ENCODE peak calls at places on chromosomes 3 and 15, in nine cellular contexts. H, C, K, N, W, U, R, J and O are unnamed samples.

GRCh38 chr15:76060098-76060989 is 559 bp downstream of the TMEM266 start:
- DNase-seq in H (no peak), C (no peak), K (no peak), N (no peak), W (no peak), U (no peak), R (no peak), J (no peak), O (no peak)

GRCh38 chr3:85572426-85572825 is 613.6 kb downstream of the CADM2 start:
- DNase-seq in H (no peak), C (peak; percentile 27), K (no peak), N (peak; percentile 37), W (no peak), U (no peak), R (no peak), J (no peak), O (no peak)

GRCh38 chr3:80278056-80278455 is 510.3 kb upstream of the ROBO1 start:
- DNase-seq in H (no peak), C (no peak), K (no peak), N (no peak), W (no peak), U (no peak), R (no peak), J (no peak), O (no peak)

GRCh38 chr15:37059051-37059450 is 41.3 kb downstream of the MEIS2 start:
- DNase-seq in H (no peak), C (peak; percentile 85), K (peak; percentile 93), N (peak; percentile 88), W (no peak), U (no peak), R (no peak), J (no peak), O (no peak)

GRCh38 chr3:15979490-15979889 is 181.7 kb upstream of the ANKRD28 start:
- DNase-seq in H (no peak), C (no peak), K (no peak), N (peak; percentile 9), W (no peak), U (no peak), R (no peak), J (no peak), O (no peak)

GRCh38 chr3:127796751-127797150 is 25.6 kb downstream of the MGLL start:
- DNase-seq in H (no peak), C (no peak), K (no peak), N (no peak), W (no peak), U (no peak), R (no peak), J (peak; percentile 37), O (no peak)

GRCh38 chr3:187101184-187102072 is 37.9 kb downstream of the RPL39L start:
- DNase-seq in H (peak; percentile 84), C (peak; percentile 96), K (peak; percentile 71), N (peak; percentile 84), W (no peak), U (peak; percentile 78), R (peak; percentile 48), J (peak; percentile 84), O (peak; percentile 36)

GRCh38 chr15:66946578-66947164 is 118.7 kb upstream of the SMAD3 start:
- DNase-seq in H (peak; percentile 62), C (peak; percentile 78), K (peak; percentile 70), N (peak; percentile 21), W (peak; percentile 74), U (peak; percentile 82), R (peak; percentile 64), J (peak; percentile 82), O (peak; percentile 79)

GRCh38 chr15:25701716-25702465 is 161.2 kb downstream of the ATP10A start:
- DNase-seq in H (no peak), C (no peak), K (peak; percentile 15), N (peak; percentile 50), W (no peak), U (no peak), R (no peak), J (no peak), O (no peak)

DNA sequence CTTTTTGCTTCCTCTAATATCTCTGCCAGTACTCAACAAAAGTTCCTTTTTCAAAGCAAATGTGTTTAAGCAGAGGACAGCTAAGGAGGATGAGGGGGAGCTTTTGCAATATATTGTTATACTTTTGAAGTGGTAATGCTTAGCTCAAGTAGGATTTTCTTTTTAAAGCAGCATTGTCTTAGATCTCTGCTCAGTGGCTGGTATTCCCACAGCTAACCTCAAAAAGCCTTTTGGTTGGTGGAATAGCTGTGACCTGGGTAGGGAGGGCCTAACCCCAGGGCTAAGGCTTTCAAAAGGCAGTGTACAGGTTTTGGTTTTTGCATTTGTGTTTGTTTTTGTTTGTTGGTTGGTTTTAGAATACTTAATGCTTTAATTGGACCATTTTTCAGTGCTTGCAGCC is 76.1 kb downstream of the UBP1 start:
- DNase-seq in H (no peak), C (no peak), K (no peak), N (no peak), W (no peak), U (no peak), R (no peak), J (no peak), O (no peak)
- H3K27ac ChIP-seq in H (no peak overlapping the region), C (no peak overlapping the region), K (no peak overlapping the region), N (no peak overlapping the region), W (no peak overlapping the region), U (no peak overlapping the region), R (no peak overlapping the region), J (no peak overlapping the region), O (no peak overlapping the region)

GRCh38 chr3:189108032-189108431 is 63.7 kb upstream of the TPRG1 start:
- DNase-seq in H (no peak), C (peak; percentile 18), K (no peak), N (no peak), W (no peak), U (no peak), R (no peak), J (no peak), O (no peak)
- H3K27ac ChIP-seq in H (no peak overlapping the region), C (no peak overlapping the region), K (no peak overlapping the region), N (no peak overlapping the region), W (no peak overlapping the region), U (no peak overlapping the region), R (no peak overlapping the region), J (peak overlapping the region; percentile 52), O (no peak overlapping the region)

GRCh38 chr3:181712190-181712504 is 422 bp downstream of the SOX2 start:
- DNase-seq in H (no peak), C (no peak), K (no peak), N (no peak), W (no peak), U (no peak), R (no peak), J (no peak), O (no peak)

GRCh38 chr3:181715601-181716340 is 4.0 kb downstream of the SOX2 start:
- DNase-seq in H (no peak), C (no peak), K (no peak), N (peak; percentile 63), W (no peak), U (no peak), R (no peak), J (no peak), O (no peak)

GRCh38 chr3:181713300-181713647 is 1.5 kb downstream of the SOX2 start:
- DNase-seq in H (no peak), C (no peak), K (no peak), N (peak; percentile 23), W (no peak), U (no peak), R (no peak), J (no peak), O (no peak)

GRCh38 chr3:181712505-181713299 is 977 bp downstream of the SOX2 start:
- DNase-seq in H (no peak), C (no peak), K (no peak), N (peak; percentile 64), W (no peak), U (no peak), R (no peak), J (no peak), O (no peak)

GRCh38 chr3:181713673-181714270 is 2.0 kb downstream of the SOX2 start:
- DNase-seq in H (no peak), C (no peak), K (no peak), N (no peak), W (no peak), U (no peak), R (no peak), J (no peak), O (no peak)
- H3K27ac ChIP-seq in H (no peak overlapping the region), C (no peak overlapping the region), K (no peak overlapping the region), N (peak overlapping the region; percentile 79), W (no peak overlapping the region), U (no peak overlapping the region), R (no peak overlapping the region), J (no peak overlapping the region), O (no peak overlapping the region)

GRCh38 chr3:71436337-71436736 is 147.2 kb downstream of the FOXP1 start:
- DNase-seq in H (no peak), C (no peak), K (no peak), N (peak; percentile 55), W (no peak), U (no peak), R (no peak), J (no peak), O (no peak)
- H3K27ac ChIP-seq in H (no peak overlapping the region), C (no peak overlapping the region), K (no peak overlapping the region), N (no peak overlapping the region), W (no peak overlapping the region), U (no peak overlapping the region), R (no peak overlapping the region), J (no peak overlapping the region), O (peak overlapping the region; percentile 26)

DNA sequence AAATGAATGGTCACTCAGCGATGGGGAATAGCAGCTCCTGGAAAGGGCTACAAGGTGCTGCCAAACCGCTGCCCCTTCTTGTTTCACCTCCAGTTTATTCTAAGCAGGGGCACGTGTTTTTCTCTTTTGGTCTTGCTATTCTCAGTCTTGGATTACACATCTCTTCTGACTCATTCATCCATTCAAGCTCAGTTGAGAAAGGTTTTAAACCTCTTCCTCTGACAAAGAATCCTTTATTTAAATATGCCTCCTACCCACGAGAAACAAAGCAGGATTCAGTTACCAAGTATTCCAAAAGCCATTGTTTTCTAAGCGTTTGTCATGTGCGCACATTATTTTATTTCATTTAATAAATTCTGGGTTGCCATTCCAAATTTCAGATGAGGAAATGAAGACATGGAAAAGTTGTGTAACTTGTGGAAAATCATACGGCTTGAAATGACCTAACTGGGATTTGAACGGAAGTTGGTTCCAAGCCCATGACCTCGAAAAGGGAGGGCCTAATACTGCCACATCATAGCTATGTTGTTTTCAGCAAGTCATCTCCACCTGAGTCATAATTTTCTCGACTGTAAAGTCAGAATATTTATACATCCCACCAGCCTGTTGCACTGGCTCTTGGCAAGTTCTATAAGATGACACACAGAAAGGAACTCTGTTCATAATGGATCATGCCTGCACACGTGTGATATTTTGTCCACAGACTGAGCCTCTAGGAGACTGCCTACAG is 292.0 kb upstream of the SLCO3A1 start:
- DNase-seq in H (peak; percentile 38), C (peak; percentile 92), K (peak; percentile 98), N (peak; percentile 97), W (no peak), U (no peak), R (no peak), J (peak; percentile 55), O (no peak)
- H3K27ac ChIP-seq in H (peak overlapping the region; percentile 75), C (no peak overlapping the region), K (peak overlapping the region; percentile 33), N (peak overlapping the region; percentile 91), W (no peak overlapping the region), U (no peak overlapping the region), R (no peak overlapping the region), J (peak overlapping the region; percentile 72), O (no peak overlapping the region)

DNA sequence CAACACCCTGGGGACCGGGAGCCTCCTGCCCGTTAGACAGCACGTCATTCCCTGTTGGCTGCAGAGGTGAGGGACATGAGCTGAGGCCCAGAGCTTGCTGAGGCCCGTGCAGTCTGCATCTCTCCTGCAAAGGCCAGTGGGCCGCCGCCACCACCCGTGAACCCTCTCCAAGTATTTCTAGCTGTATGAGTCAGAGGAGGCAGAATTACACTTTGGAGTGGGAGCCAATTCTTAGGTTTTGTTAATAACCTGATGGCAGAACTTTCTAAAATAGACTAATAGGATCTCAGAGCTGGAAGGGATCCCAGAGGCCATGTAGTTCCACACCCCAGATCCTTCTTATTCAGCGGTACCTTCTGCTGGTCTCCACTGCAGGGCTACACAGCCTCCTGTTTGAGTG is 335.2 kb upstream of the CTDSPL start:
- DNase-seq in H (peak; percentile 83), C (peak; percentile 73), K (peak; percentile 66), N (peak; percentile 78), W (no peak), U (peak; percentile 73), R (no peak), J (peak; percentile 91), O (no peak)
- H3K27ac ChIP-seq in H (peak overlapping the region; percentile 79), C (no peak overlapping the region), K (no peak overlapping the region), N (no peak overlapping the region), W (no peak overlapping the region), U (no peak overlapping the region), R (no peak overlapping the region), J (peak overlapping the region; percentile 80), O (no peak overlapping the region)